ENCODE peak calls at places on chromosomes 1 and 21, in ten cellular contexts. X is HCEC 1CT; D is activated T-cell treated with anti-CD3 and anti-CD28 coated beads for 1 hour; N is stimulated activated CD8-positive, alpha-beta memory T cell treated with anti-CD3 and anti-CD28 coated beads, Interleukin-2, amount 100 ng/mL, for 1 hour; O is LHCN-M2; M is stimulated activated CD4-positive, alpha-beta T cell treated with anti-CD3 and anti-CD28 coated beads, Interleukin-4, amount 100 ng/mL, for 48 hours; Q is HEK293T; C is NCI-H1694 treated with DMSO at 0.1 percent for 48 hours; W is H1; U is NCI-H2171 treated with DMSO at 0.1 percent for 48 hours. J is an unnamed sample.

GRCh38 chr1:233362743-233363142 is 35.2 kb downstream of the MAP3K21 start:
- DNase-seq in O (no peak), W (no peak), U (no peak), M (no peak), C (no peak), D (no peak), X (no peak), N (no peak), Q (no peak), J (no peak)

GRCh38 chr1:10631811-10632481 is 157.2 kb downstream of the PEX14 start:
- DNase-seq in X (no peak), M (no peak), Q (no peak), O (no peak), W (no peak), U (no peak), D (no peak), C (no peak), N (no peak), J (no peak)

GRCh38 chr1:93304716-93305138 is 41.0 kb upstream of the DR1 start:
- DNase-seq in M (peak; percentile 4), Q (peak; percentile 68), N (peak; percentile 9), D (peak; percentile 18), X (peak; percentile 65), O (peak; percentile 71), C (peak; percentile 90), U (peak; percentile 63), W (no peak), J (peak; percentile 57)

GRCh38 chr1:96979287-96979686 is 257.7 kb downstream of the PTBP2 start:
- DNase-seq in O (no peak), U (peak; percentile 42), Q (no peak), N (no peak), C (no peak), D (no peak), M (no peak), X (no peak), W (no peak), J (no peak)

GRCh38 chr21:46095106-46095719 is 2.7 kb upstream of the COL6A2 start:
- DNase-seq in O (no peak), N (no peak), C (no peak), W (no peak), X (no peak), Q (no peak), U (no peak), D (no peak), M (no peak), J (no peak)

GRCh38 chr1:109239580-109240068 is 9.7 kb upstream of the CELSR2 start:
- DNase-seq in N (no peak), O (peak; percentile 27), X (peak; percentile 40), U (peak; percentile 48), C (peak; percentile 76), D (no peak), Q (peak; percentile 78), W (peak; percentile 65), M (no peak), J (peak; percentile 32)

GRCh38 chr1:212557739-212558664 is 50.6 kb upstream of the ATF3 start:
- DNase-seq in M (peak; percentile 18), Q (peak; percentile 40), C (no peak), O (no peak), W (no peak), D (no peak), N (peak; percentile 14), U (no peak), X (no peak), J (peak; percentile 48)

GRCh38 chr1:211581521-211581920 is 2.6 kb upstream of the SLC30A1 start:
- DNase-seq in W (no peak), Q (no peak), N (no peak), U (no peak), C (no peak), M (no peak), D (no peak), O (no peak), X (peak; percentile 67), J (no peak)

GRCh38 chr21:37582613-37583012 is 216.0 kb downstream of the DYRK1A start:
- DNase-seq in W (no peak), Q (peak; percentile 48), O (peak; percentile 78), X (peak; percentile 70), D (no peak), N (no peak), M (no peak), C (no peak), U (no peak), J (peak; percentile 39)

GRCh38 chr1:228860911-228861829 is 125.9 kb downstream of the RHOU start:
- DNase-seq in C (no peak), M (peak; percentile 15), N (no peak), Q (peak; percentile 45), O (peak; percentile 29), W (no peak), X (peak; percentile 88), U (no peak), D (no peak), J (peak; percentile 73)

GRCh38 chr1:12088607-12089006 is 25.5 kb downstream of the TNFRSF8 start:
- DNase-seq in C (no peak), Q (no peak), D (peak; percentile 23), U (no peak), X (no peak), O (no peak), W (no peak), M (no peak), N (no peak), J (no peak)

GRCh38 chr1:219587401-219587800 is 25.5 kb downstream of the ZC3H11B start:
- DNase-seq in O (no peak), N (no peak), M (no peak), U (no peak), Q (no peak), D (no peak), W (no peak), C (no peak), X (no peak), J (no peak)

GRCh38 chr1:59690531-59690930 is 124.2 kb upstream of the HOOK1 start:
- DNase-seq in O (no peak), C (no peak), W (no peak), M (no peak), N (no peak), U (no peak), Q (no peak), D (no peak), X (no peak), J (no peak)

GRCh38 chr1:71350805-71351204 is 270.0 kb upstream of the ZRANB2 start:
- DNase-seq in W (no peak), U (no peak), M (no peak), C (no peak), D (no peak), X (peak; percentile 88), N (no peak), O (peak; percentile 41), Q (no peak), J (no peak)

GRCh38 chr1:234838182-234838581 is 228.2 kb upstream of the IRF2BP2 start:
- DNase-seq in W (no peak), O (no peak), M (no peak), D (no peak), U (no peak), C (no peak), Q (no peak), X (no peak), N (no peak), J (no peak)

GRCh38 chr1:95216292-95216990 is 17.6 kb upstream of the RWDD3 start:
- DNase-seq in N (no peak), U (no peak), M (no peak), W (no peak), C (no peak), D (no peak), X (no peak), O (no peak), Q (no peak), J (no peak)

GRCh38 chr1:25556791-25557476 is 13.5 kb downstream of the LDLRAP1 start:
- DNase-seq in O (peak; percentile 60), D (no peak), M (no peak), W (no peak), X (peak; percentile 54), U (peak; percentile 47), Q (no peak), N (no peak), C (no peak), J (peak; percentile 52)

GRCh38 chr1:209095627-209096595 is 487.6 kb upstream of the CAMK1G start:
- DNase-seq in M (no peak), X (peak; percentile 16), O (peak; percentile 89), W (no peak), C (no peak), Q (no peak), U (no peak), N (no peak), D (no peak), J (peak; percentile 52)

GRCh38 chr1:95086949-95087533 is 14.3 kb upstream of the ALG14 start:
- DNase-seq in M (no peak), W (no peak), U (no peak), O (peak; percentile 98), X (peak; percentile 84), D (no peak), N (no peak), Q (peak; percentile 28), C (no peak), J (peak; percentile 39)

GRCh38 chr1:36155560-36156328 is at the start of gene MAP7D1:
- DNase-seq in W (no peak), O (peak; percentile 84), M (peak; percentile 80), Q (peak; percentile 81), C (peak; percentile 32), U (peak; percentile 69), X (peak; percentile 85), D (peak; percentile 78), N (peak; percentile 74), J (peak; percentile 86)

GRCh38 chr1:43389326-43390313 is at the start of the genes MED8 and SZT2:
- DNase-seq in U (peak; percentile 91), C (peak; percentile 87), D (peak; percentile 84), O (peak; percentile 89), M (peak; percentile 86), N (peak; percentile 87), X (peak; percentile 95), Q (peak; percentile 94), W (peak; percentile 93), J (peak; percentile 95)

GRCh38 chr1:66777846-66778245 is 23.2 kb downstream of the INSL5 start:
- DNase-seq in C (no peak), D (no peak), X (no peak), U (peak; percentile 24), W (no peak), M (no peak), O (no peak), Q (no peak), N (no peak), J (no peak)

GRCh38 chr1:19517017-19517416 is 31.7 kb upstream of the CAPZB start:
- DNase-seq in W (no peak), Q (no peak), D (no peak), U (no peak), M (no peak), O (no peak), N (no peak), X (no peak), C (no peak), J (no peak)

GRCh38 chr1:40664791-40665190 is 691 bp downstream of the RIMS3 start:
- DNase-seq in O (no peak), N (no peak), M (no peak), X (no peak), Q (no peak), W (no peak), C (no peak), U (peak; percentile 9), D (no peak), J (no peak)

GRCh38 chr1:237864338-237865244 is 26.1 kb downstream of the ZP4 start:
- DNase-seq in O (peak; percentile 39), U (no peak), Q (peak; percentile 79), W (peak; percentile 41), X (no peak), C (peak; percentile 29), M (peak; percentile 4), D (no peak), N (no peak), J (peak; percentile 85)